ENCODE peak calls at places on chromosomes 12 and 14, in nine cellular contexts. C is cardiac fibroblast, X is Calu3, J is breast epithelium, P is thyroid gland, N is psoas muscle, Q is PC-9, B is MCF 10A, L is fibroblast of the aortic adventitia. W is an unnamed sample.

GRCh38 chr12:89179983-89180382 is 172.3 kb downstream of the DUSP6 start:
- DNase-seq in Q (peak; percentile 88), P (peak; percentile 6), N (no peak), B (peak; percentile 100), L (peak; percentile 98), C (peak; percentile 97), X (peak; percentile 71), J (peak; percentile 48), W (peak; percentile 98)

GRCh38 chr12:8709124-8709830 is 11.5 kb downstream of the RIMKLB start:
- DNase-seq in P (no peak), Q (no peak), N (no peak), C (peak; percentile 36), B (no peak), J (no peak), L (peak; percentile 27), X (peak; percentile 37), W (peak; percentile 65)

GRCh38 chr14:92408186-92408585 is 85.2 kb downstream of the SLC24A4 start:
- DNase-seq in B (peak; percentile 8), N (no peak), X (no peak), C (peak; percentile 75), J (no peak), Q (peak; percentile 56), L (peak; percentile 51), P (no peak), W (peak; percentile 73)

GRCh38 chr14:99531221-99532096 is 50.2 kb downstream of the CCNK start:
- DNase-seq in Q (no peak), C (peak; percentile 62), X (no peak), N (no peak), B (no peak), J (no peak), L (peak; percentile 64), P (no peak), W (peak; percentile 57)

GRCh38 chr14:86501611-86502010 is 971.7 kb downstream of the FLRT2 start:
- DNase-seq in N (no peak), J (no peak), L (no peak), C (no peak), P (no peak), B (no peak), Q (no peak), X (no peak), W (no peak)

GRCh38 chr12:94977766-94978468 is 25.6 kb downstream of the NDUFA12 start:
- DNase-seq in N (no peak), L (no peak), J (no peak), B (no peak), P (no peak), Q (no peak), C (no peak), X (no peak), W (no peak)

GRCh38 chr12:90695415-90695814 is 259.6 kb downstream of the CCER1 start:
- DNase-seq in J (no peak), P (no peak), B (no peak), L (peak; percentile 47), X (no peak), C (peak; percentile 41), N (no peak), Q (no peak), W (peak; percentile 5)

GRCh38 chr12:67147447-67147846 is 121.7 kb upstream of the CAND1 start:
- DNase-seq in N (no peak), C (no peak), L (no peak), J (no peak), B (no peak), Q (no peak), P (no peak), X (no peak), W (no peak)

DNA sequence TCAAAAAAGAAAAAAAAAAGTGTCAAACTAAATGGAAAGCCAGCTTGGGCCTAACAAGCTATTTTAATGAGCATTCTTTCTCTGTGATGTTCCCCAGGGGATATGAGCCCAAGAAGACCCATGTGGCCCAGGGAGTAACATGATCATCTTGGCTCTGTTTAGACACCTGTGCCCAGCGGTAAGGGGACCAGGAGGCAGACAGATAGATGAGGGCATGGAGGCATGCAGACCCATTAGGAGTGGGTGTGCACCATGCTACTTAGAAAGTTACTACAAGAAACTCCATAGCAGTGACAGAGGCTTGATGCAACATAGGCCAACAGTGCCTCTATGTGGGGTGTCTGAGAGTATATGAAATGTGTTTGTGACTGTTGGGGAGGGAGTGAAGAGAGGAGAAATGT is 3.1 kb upstream of the CREBL2 start:
- DNase-seq in N (no peak), J (no peak), L (peak; percentile 33), X (peak; percentile 18), P (no peak), Q (peak; percentile 40), B (peak; percentile 29), C (peak; percentile 17), W (no peak)
- TF ChIP-seq CTCF in N (no peak), J (no peak), L (no peak), X (no peak), P (no peak), Q (peak; percentile 42), B (no peak), C (no peak), W (no peak)

GRCh38 chr14:97022741-97023140 is 225.6 kb downstream of the VRK1 start:
- DNase-seq in L (no peak), Q (no peak), J (no peak), B (no peak), C (no peak), N (no peak), P (no peak), X (no peak), W (no peak)

GRCh38 chr14:97021571-97022171 is 224.5 kb downstream of the VRK1 start:
- DNase-seq in B (peak; percentile 38), P (no peak), X (no peak), C (no peak), L (no peak), J (no peak), N (no peak), Q (no peak), W (no peak)

GRCh38 chr14:97025722-97026121 is 228.5 kb downstream of the VRK1 start:
- DNase-seq in J (no peak), B (no peak), C (no peak), X (no peak), P (no peak), Q (no peak), L (no peak), N (no peak), W (no peak)

GRCh38 chr14:97024300-97024699 is 227.1 kb downstream of the VRK1 start:
- DNase-seq in P (no peak), N (no peak), Q (no peak), J (no peak), L (no peak), C (no peak), B (no peak), X (no peak), W (no peak)

GRCh38 chr14:97021001-97021400 is 223.8 kb downstream of the VRK1 start:
- DNase-seq in Q (no peak), N (no peak), L (no peak), J (no peak), B (no peak), P (no peak), C (no peak), X (no peak), W (no peak)
- TF ChIP-seq CTCF in Q (no peak), N (no peak), L (no peak), J (no peak), B (no peak), P (no peak), C (no peak), X (no peak), W (no peak)

DNA sequence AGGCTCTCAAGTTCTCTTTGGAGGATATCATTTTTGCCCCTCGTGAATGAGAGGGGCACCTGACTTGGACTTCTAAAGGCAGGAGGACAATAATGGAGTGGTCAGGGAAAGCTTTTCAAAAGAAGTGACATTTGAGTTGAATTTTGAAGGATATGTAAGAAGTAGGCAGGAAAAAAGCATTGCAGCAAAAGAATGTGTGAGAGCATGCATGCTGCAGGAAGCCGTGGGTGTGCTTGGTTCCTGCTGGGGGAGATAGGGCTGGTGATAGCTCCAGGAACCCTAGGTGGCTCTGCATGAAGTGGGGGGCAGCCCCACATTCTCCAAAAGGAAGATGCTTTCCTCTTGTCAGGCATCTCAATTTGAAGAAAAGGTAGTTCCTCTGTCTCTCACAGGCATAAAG is 23.1 kb downstream of the ACVR1B start:
- DNase-seq in B (no peak), C (no peak), P (no peak), J (no peak), X (no peak), N (no peak), L (no peak), Q (no peak), W (no peak)
- TF ChIP-seq CTCF in B (no peak), C (no peak), P (no peak), J (no peak), X (no peak), N (no peak), L (no peak), Q (no peak), W (no peak)

GRCh38 chr14:20606190-20606901 is 15.2 kb upstream of the RNASE12 start:
- DNase-seq in B (peak; percentile 60), Q (no peak), J (no peak), P (peak; percentile 40), L (peak; percentile 50), N (no peak), X (peak; percentile 46), C (peak; percentile 74), W (peak; percentile 35)
- TF ChIP-seq CTCF in B (peak; percentile 54), Q (peak; percentile 59), J (peak; percentile 45), P (peak; percentile 44), L (peak; percentile 66), N (peak; percentile 40), X (no peak), C (peak; percentile 83), W (peak; percentile 69)

GRCh38 chr12:62291888-62292760 is 31.9 kb downstream of the USP15 start:
- DNase-seq in L (no peak), P (no peak), X (peak; percentile 21), Q (no peak), C (peak; percentile 46), J (no peak), B (peak; percentile 64), N (peak; percentile 34), W (no peak)
- TF ChIP-seq CTCF in L (no peak), P (no peak), X (no peak), Q (no peak), C (no peak), J (no peak), B (no peak), N (no peak), W (no peak)

DNA sequence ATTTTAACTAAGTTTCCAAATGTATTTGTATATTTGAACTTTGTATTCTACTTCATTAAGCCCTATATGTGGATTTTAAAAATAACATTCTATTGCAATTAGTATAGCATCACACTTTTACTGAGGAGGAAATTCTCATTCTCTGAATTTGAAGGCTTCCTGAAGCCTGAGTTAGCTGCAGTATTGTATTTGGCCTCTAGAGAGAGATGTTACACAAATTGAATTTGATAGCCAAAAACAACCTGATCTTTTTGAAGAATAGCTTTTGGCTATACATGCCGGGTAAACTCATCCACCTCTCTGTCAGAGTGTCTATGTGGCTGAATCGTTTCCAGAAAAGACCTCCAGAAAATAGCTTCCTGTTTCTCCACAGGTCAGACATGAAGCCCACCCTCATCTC is 316.5 kb upstream of the OR4E1 start:
- DNase-seq in P (no peak), X (no peak), C (peak; percentile 3), N (no peak), B (peak; percentile 5), J (no peak), Q (no peak), L (peak; percentile 2), W (no peak)
- TF ChIP-seq CTCF in P (peak; percentile 16), X (peak; percentile 22), C (peak; percentile 31), N (no peak), B (peak; percentile 40), J (peak; percentile 17), Q (peak; percentile 62), L (peak; percentile 35), W (peak; percentile 27)

W was measured in fibroblast of villous mesenchyme.